ENCODE peak calls at places on chromosome 2, in four cellular contexts. Q is psoas muscle, A is tibial artery, D is pancreas. S is an unnamed sample.

GRCh38 chr2:231929961-231930600 is 3.9 kb upstream of the NPPC start:
- DNase-seq in Q (peak; percentile 68), A (peak; percentile 55), D (no peak), S (no peak)

GRCh38 chr2:70934981-70935380 is 719 bp upstream of the ATP6V1B1 start:
- DNase-seq in Q (no peak), A (no peak), D (no peak), S (no peak)

GRCh38 chr2:29014811-29015414 is 33.8 kb downstream of the TOGARAM2 start:
- DNase-seq in Q (peak; percentile 66), A (no peak), D (no peak), S (no peak)

GRCh38 chr2:57434952-57435351 is 611.7 kb upstream of the VRK2 start:
- DNase-seq in Q (no peak), A (no peak), D (no peak), S (no peak)

GRCh38 chr2:170218931-170219330 is 41.0 kb downstream of the MYO3B start:
- DNase-seq in Q (no peak), A (no peak), D (no peak), S (no peak)

GRCh38 chr2:156511112-156511511 is 74.9 kb downstream of the GPD2 start:
- DNase-seq in Q (no peak), A (no peak), D (no peak), S (no peak)

GRCh38 chr2:56456791-56457190 is 273.0 kb downstream of the CCDC85A start:
- DNase-seq in Q (no peak), A (no peak), D (no peak), S (no peak)

GRCh38 chr2:18119883-18120282 is 241.4 kb downstream of the KCNS3 start:
- DNase-seq in Q (peak; percentile 31), A (no peak), D (peak; percentile 15), S (no peak)

GRCh38 chr2:160194946-160195345 is 5.1 kb downstream of the ITGB6 start:
- DNase-seq in Q (no peak), A (no peak), D (no peak), S (no peak)

GRCh38 chr2:164785447-164785846 is 56.2 kb downstream of the COBLL1 start:
- DNase-seq in Q (no peak), A (no peak), D (no peak), S (no peak)

GRCh38 chr2:62287895-62288589 is 92.1 kb downstream of the B3GNT2 start:
- DNase-seq in Q (peak; percentile 69), A (no peak), D (no peak), S (no peak)

GRCh38 chr2:1588994-1589611 is 155.2 kb downstream of the PXDN start:
- DNase-seq in Q (no peak), A (peak; percentile 27), D (no peak), S (no peak)

GRCh38 chr2:79935771-79936657 is 368.5 kb downstream of the LRRTM1 start:
- DNase-seq in Q (no peak), A (no peak), D (peak; percentile 14), S (peak; percentile 70)

GRCh38 chr2:235091421-235091820 is 139.6 kb downstream of the SH3BP4 start:
- DNase-seq in Q (no peak), A (no peak), D (no peak), S (no peak)

GRCh38 chr2:10665833-10666232 is 23.9 kb downstream of the NOL10 start:
- DNase-seq in Q (no peak), A (no peak), D (no peak), S (no peak)

GRCh38 chr2:24858996-24859395 is 61.0 kb downstream of the ADCY3 start:
- DNase-seq in Q (no peak), A (no peak), D (no peak), S (no peak)

GRCh38 chr2:112181571-112182290 is 43.5 kb downstream of the FBLN7 start:
- DNase-seq in Q (no peak), A (no peak), D (no peak), S (no peak)

GRCh38 chr2:101699191-101699938 is 1.9 kb downstream of the MAP4K4 start:
- DNase-seq in Q (no peak), A (no peak), D (no peak), S (no peak)

GRCh38 chr2:118051956-118052355 is 36.3 kb upstream of the INSIG2 start:
- DNase-seq in Q (no peak), A (no peak), D (no peak), S (no peak)

GRCh38 chr2:178333851-178334250 is 117.1 kb downstream of the PRKRA start:
- DNase-seq in Q (no peak), A (no peak), D (no peak), S (no peak)

GRCh38 chr2:73177645-73178255 is 24.6 kb upstream of the NOTO start:
- DNase-seq in Q (no peak), A (no peak), D (no peak), S (no peak)

GRCh38 chr2:69567157-69567908 is 76.2 kb downstream of the AAK1 start:
- DNase-seq in Q (no peak), A (no peak), D (no peak), S (no peak)

GRCh38 chr2:8004250-8004681 is 677.6 kb upstream of the ID2 start:
- DNase-seq in Q (no peak), A (no peak), D (no peak), S (no peak)

GRCh38 chr2:240481720-240482119 is 46.3 kb downstream of the GPC1 start:
- DNase-seq in Q (no peak), A (no peak), D (no peak), S (no peak)

GRCh38 chr2:179622635-179623034 is 238.8 kb downstream of the ZNF385B start:
- DNase-seq in Q (peak; percentile 37), A (no peak), D (no peak), S (no peak)

GRCh38 chr2:26123426-26123825 is 49.5 kb upstream of the GAREM2 start:
- DNase-seq in Q (no peak), A (no peak), D (no peak), S (no peak)

GRCh38 chr2:60042023-60042422 is 511.4 kb downstream of the BCL11A start:
- DNase-seq in Q (no peak), A (no peak), D (no peak), S (no peak)

GRCh38 chr2:77488141-77488540 is 34.0 kb downstream of the LRRTM4 start:
- DNase-seq in Q (no peak), A (no peak), D (no peak), S (no peak)

GRCh38 chr2:111072220-111072871 is 48.4 kb upstream of the BCL2L11 start:
- DNase-seq in Q (no peak), A (no peak), D (no peak), S (no peak)

GRCh38 chr2:237429761-237430160 is 15.8 kb upstream of the COL6A3 start:
- DNase-seq in Q (no peak), A (no peak), D (no peak), S (no peak)

GRCh38 chr2:157460384-157460837 is 16.5 kb upstream of the CYTIP start:
- DNase-seq in Q (no peak), A (no peak), D (no peak), S (no peak)

GRCh38 chr2:63740020-63740419 is 101.7 kb upstream of the UGP2 start:
- DNase-seq in Q (no peak), A (no peak), D (no peak), S (no peak)

GRCh38 chr2:32836961-32837360 is 109.8 kb upstream of the LTBP1 start:
- DNase-seq in Q (no peak), A (no peak), D (no peak), S (no peak)

DNA sequence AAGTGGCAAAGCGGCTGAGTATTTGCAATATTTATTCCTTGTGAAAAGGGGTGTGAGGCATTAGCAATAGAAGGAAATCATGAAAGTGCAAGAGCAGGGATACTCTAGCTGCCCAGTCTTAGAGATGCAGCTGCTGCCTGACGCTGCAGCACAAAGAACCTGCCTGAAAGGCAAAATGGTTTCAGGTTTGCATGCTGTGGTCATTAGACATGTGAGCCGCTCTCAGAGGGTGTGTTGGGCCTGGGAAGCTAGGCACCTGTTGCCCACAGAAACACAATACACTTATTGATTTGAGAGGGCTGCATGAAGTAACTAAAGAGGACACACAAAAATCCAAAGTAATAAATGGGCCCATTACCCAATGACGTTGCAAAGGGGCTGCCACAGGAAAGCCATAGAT is 492.5 kb upstream of the ACVR2A start:
- DNase-seq in Q (no peak), A (no peak), D (peak; percentile 83), S (no peak)
- H3K27ac ChIP-seq in Q (peak overlapping the region; percentile 48), A (no peak overlapping the region), D (peak overlapping the region; percentile 53), S (no peak overlapping the region)

DNA sequence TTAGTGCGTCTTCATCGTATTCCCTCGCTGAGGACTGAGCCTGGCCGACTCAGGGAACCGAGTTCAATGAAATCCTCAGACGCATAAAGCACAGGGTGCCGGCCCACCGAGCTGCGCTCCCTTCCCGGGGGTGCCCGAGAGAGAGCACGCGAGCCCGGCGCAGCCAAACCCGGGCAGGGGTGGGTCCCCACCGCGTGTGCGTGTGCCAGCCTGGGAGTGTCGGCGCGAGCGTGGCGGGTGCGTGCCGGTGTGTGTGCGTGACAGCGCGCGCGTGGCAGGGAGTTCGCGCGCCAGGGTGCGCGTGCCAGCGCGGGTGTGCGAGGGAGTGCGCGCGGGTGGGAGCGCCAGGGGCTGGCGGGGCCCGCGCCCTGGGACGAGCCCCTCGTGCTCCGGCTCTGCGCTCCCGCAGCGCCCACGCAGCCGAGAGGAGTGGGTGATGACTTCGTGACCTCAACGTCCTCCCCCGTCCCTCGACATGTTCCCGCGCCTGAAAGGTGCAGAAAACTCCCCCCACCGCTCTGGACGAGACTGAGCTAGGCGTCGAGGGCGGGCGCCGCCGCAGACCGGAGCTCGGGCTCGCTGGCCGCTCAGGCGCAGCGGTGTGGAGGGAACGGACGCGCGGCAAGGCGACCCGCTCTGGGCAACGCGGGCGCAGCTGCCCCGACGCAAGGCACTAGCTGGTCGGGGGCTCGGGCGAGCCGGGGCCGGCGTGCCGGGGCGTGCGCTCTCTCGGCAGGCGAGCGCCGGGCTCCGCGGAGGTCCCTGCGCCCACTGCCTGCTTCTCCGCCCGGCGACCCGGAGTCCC is 583.0 kb downstream of the ZEB2 start:
- DNase-seq in Q (peak; percentile 18), A (peak; percentile 68), D (peak; percentile 20), S (peak; percentile 60)
- H3K4me3 ChIP-seq in Q (peak overlapping the region; percentile 75), A (peak overlapping the region; percentile 64), D (peak overlapping the region; percentile 9), S (peak overlapping the region; percentile 57)

GRCh38 chr2:43239981-43240761 is 13.8 kb upstream of the ZFP36L2 start:
- DNase-seq in Q (no peak), A (peak; percentile 64), D (no peak), S (no peak)
- TF ChIP-seq CTCF in Q (peak; percentile 16), A (no peak), D (no peak), S (no peak)

DNA sequence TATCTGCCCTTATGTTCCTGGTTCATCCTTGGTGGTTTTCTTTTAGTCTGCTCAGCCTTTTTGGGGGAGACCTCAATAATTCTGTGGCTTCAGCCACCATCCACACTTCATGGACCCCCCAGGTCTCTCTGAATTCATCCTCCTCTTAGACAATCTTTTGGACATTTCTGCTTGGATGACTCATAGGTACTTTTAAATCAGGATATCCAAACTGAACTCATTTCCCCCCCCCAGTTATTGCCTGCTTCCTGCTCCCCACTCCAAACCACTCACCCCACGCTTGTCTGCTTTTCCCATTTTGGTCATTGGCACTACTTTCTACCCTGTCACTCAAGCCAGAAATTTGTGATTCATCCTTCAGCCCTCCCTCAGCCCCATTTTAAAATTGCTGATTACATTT is 78.5 kb downstream of the TANC1 start:
- DNase-seq in Q (no peak), A (no peak), D (no peak), S (no peak)
- H3K27ac ChIP-seq in Q (no peak overlapping the region), A (peak overlapping the region; percentile 53), D (no peak overlapping the region), S (no peak overlapping the region)

GRCh38 chr2:84927275-84927627 is 21.8 kb downstream of the TMSB10 start:
- DNase-seq in Q (no peak), A (no peak), D (no peak), S (no peak)
- H3K4me3 ChIP-seq in Q (no peak overlapping the region), A (no peak overlapping the region), D (no peak overlapping the region), S (peak overlapping the region; percentile 50)

DNA sequence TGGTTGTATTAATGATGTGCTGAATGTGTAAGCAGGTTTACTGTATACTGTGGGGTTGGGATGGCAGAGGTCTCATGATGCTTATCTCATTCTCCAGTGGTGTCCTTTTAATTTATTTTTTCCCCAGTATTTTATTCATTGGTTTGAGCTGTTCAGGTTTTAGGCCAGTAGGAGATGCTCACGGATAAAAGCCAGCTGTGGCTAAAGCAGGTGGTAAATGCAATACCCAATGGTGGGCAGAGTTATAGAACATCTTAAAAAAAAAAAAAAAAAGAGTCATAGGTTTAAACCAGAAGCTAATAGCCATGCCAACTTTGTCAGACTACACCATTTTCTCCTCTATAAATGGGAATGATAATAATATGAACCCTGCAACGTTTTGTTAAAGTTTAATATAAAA is 57.8 kb upstream of the NEUROD1 start:
- DNase-seq in Q (no peak), A (no peak), D (no peak), S (no peak)
- TF ChIP-seq CTCF in Q (no peak), A (no peak), D (no peak), S (no peak)

S was measured in dorsolateral prefrontal cortex.